ENCODE peak calls at places on chromosomes 6 and 20, in eight cellular contexts. I, C, D, Y, P, T, N and Q are unnamed samples.

GRCh38 chr20:35306931-35307517 is 14.8 kb upstream of the FAM83C start:
- DNase-seq in C (no peak), D (peak), Y (peak), T (no peak), N (no peak), P (peak), I (peak), Q (peak)

GRCh38 chr20:57664476-57664875 is 44.2 kb upstream of the ZBP1 start:
- DNase-seq in N (no peak), I (peak), Y (no peak), D (no peak), P (no peak), C (peak), T (no peak), Q (no peak)

GRCh38 chr20:41476013-41476441 is 109.4 kb upstream of the EMILIN3 start:
- DNase-seq in N (no peak), D (peak), T (no peak), Y (peak), P (no peak), I (peak), C (no peak), Q (no peak)

GRCh38 chr20:61926253-61926613 is 139.4 kb downstream of the TAF4 start:
- DNase-seq in C (peak), D (no peak), T (no peak), P (no peak), I (no peak), N (no peak), Y (no peak), Q (no peak)

GRCh38 chr20:50675671-50676376 is 15.5 kb downstream of the RIPOR3 start:
- DNase-seq in D (no peak), P (no peak), N (no peak), I (no peak), T (no peak), C (no peak), Y (no peak), Q (no peak)

GRCh38 chr6:112439010-112439409 is 91.9 kb downstream of the RFPL4B start:
- DNase-seq in P (no peak), Y (peak), N (no peak), D (no peak), T (no peak), C (no peak), I (no peak), Q (no peak)

GRCh38 chr6:1208876-1209275 is 103.0 kb upstream of the FOXQ1 start:
- DNase-seq in I (no peak), N (no peak), T (no peak), Y (no peak), P (no peak), C (no peak), D (no peak), Q (no peak)

GRCh38 chr6:36769676-36770499 is 69.4 kb downstream of the CPNE5 start:
- DNase-seq in T (peak), C (peak), Y (peak), P (peak), I (no peak), N (no peak), D (no peak), Q (peak)

GRCh38 chr6:30645989-30646388 is 944 bp upstream of the C6orf136 start:
- DNase-seq in P (no peak), Y (no peak), N (no peak), T (no peak), C (no peak), I (no peak), D (no peak), Q (no peak)

GRCh38 chr6:15441215-15441868 is 195.5 kb downstream of the JARID2 start:
- DNase-seq in I (peak), P (peak), Y (peak), C (no peak), N (no peak), D (peak), T (peak), Q (peak)

GRCh38 chr6:73519943-73520687 is 717 bp downstream of the EEF1A1 start:
- DNase-seq in T (peak), D (peak), Y (peak), I (peak), C (peak), P (peak), N (peak), Q (peak)

GRCh38 chr6:160249687-160250086 is 8.9 kb downstream of the SLC22A2 start:
- DNase-seq in Y (no peak), P (no peak), T (no peak), I (peak), C (no peak), D (peak), N (no peak), Q (no peak)

GRCh38 chr6:163343609-163344008 is 70.9 kb upstream of the QKI start:
- DNase-seq in C (no peak), Y (no peak), P (no peak), T (no peak), D (no peak), N (no peak), I (no peak), Q (no peak)

GRCh38 chr6:63897459-63897858 is 261.9 kb downstream of the PHF3 start:
- DNase-seq in Y (peak), T (no peak), D (no peak), N (no peak), I (no peak), C (no peak), P (no peak), Q (no peak)

GRCh38 chr6:4401408-4402367 is 266.3 kb upstream of the ECI2 start:
- DNase-seq in P (no peak), I (no peak), Y (no peak), C (no peak), D (no peak), N (no peak), T (no peak), Q (no peak)

GRCh38 chr6:125759184-125759902 is 9.9 kb downstream of the HEY2 start:
- DNase-seq in D (no peak), C (no peak), N (no peak), I (no peak), T (no peak), P (no peak), Y (no peak), Q (no peak)

GRCh38 chr20:11053310-11053709 is 379.5 kb upstream of the JAG1 start:
- DNase-seq in I (no peak), N (no peak), C (no peak), D (no peak), T (no peak), P (no peak), Y (no peak), Q (no peak)

GRCh38 chr6:18469486-18469885 is 82.3 kb downstream of the RNF144B start:
- DNase-seq in I (no peak), Y (no peak), D (no peak), N (no peak), T (no peak), C (no peak), P (no peak), Q (no peak)

GRCh38 chr20:47352332-47353223 is 3.9 kb downstream of the ZMYND8 start:
- DNase-seq in I (peak), N (no peak), C (peak), T (no peak), D (peak), Y (no peak), P (peak), Q (peak)

GRCh38 chr6:39302669-39303424 is 11.4 kb downstream of the KCNK17 start:
- DNase-seq in C (peak), P (peak), N (peak), T (peak), I (peak), Y (peak), D (peak), Q (peak)

GRCh38 chr20:57065646-57066045 is 200.8 kb downstream of the BMP7 start:
- DNase-seq in N (no peak), I (no peak), D (no peak), T (no peak), P (no peak), Y (no peak), C (no peak), Q (no peak)

GRCh38 chr6:80553071-80553740 is 446.7 kb downstream of the BCKDHB start:
- DNase-seq in C (no peak), N (no peak), D (no peak), Y (no peak), P (no peak), T (no peak), I (no peak), Q (no peak)

GRCh38 chr6:12576389-12576788 is 140.2 kb upstream of the PHACTR1 start:
- DNase-seq in T (no peak), N (no peak), I (no peak), D (no peak), C (no peak), Y (peak), P (no peak), Q (no peak)

GRCh38 chr6:155782320-155782730 is 326.7 kb upstream of the NOX3 start:
- DNase-seq in N (no peak), C (no peak), P (no peak), D (peak), T (no peak), Y (peak), I (peak), Q (peak)

GRCh38 chr6:96724641-96725040 is 112.6 kb downstream of the GPR63 start:
- DNase-seq in Y (no peak), C (no peak), I (no peak), D (no peak), P (no peak), T (no peak), N (no peak), Q (no peak)

GRCh38 chr6:42451146-42451594 is 556 bp downstream of the TRERF1 start:
- DNase-seq in C (no peak), N (no peak), I (no peak), T (peak), Y (no peak), D (no peak), P (no peak), Q (peak)

DNA sequence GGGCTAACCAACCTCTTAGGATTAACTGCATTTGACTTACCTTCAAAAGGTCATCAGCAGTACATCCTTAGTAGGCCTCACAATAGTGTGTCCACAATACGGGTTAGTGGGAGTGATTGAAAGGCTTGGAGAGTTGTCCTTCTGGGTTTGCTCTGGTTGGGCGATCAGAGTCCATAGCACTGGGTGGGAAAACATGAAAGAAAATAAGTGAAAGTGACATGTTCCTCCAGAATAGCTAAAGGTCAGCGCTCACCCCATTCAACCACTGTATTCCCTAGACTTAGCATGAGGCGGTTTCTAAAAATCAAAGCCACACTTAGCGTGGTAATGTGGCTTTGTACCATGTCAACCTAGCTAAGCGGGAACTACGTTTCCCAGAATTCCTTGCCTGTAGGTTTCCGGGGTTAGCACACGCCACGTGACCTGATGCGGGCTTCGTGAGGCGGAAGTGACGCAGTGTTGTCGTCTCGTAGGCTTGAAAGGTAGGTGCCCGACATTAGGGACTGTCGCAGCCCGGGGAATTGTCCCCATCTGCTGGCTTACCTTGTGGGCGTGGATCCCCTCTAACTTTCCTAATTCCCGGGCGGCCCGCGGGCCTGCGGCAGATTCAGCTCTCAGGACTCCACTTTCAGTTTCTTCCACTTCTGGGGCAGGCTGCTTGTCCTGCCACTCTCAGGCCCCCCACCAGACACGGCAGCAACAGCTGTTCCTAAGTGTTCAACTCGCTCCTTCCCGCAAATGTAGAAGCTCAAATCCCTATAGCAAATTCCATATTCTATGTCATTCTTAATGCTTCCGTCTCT is 19.8 kb upstream of the SCP2D1 start:
- DNase-seq in D (peak), I (peak), Y (peak), T (peak), N (peak), P (peak), C (peak), Q (peak)
- TF ChIP-seq CTCF in D (no peak), I (no peak), Y (no peak), T (peak), N (no peak), P (peak), C (no peak), Q (peak)

GRCh38 chr6:32965901-32966300 is 2.5 kb upstream of the BRD2 start:
- DNase-seq in N (no peak), T (no peak), C (no peak), I (no peak), Y (no peak), P (no peak), D (no peak), Q (no peak)

GRCh38 chr6:32968770-32969684 is 633 bp downstream of the BRD2 start:
- DNase-seq in C (peak), N (peak), P (peak), T (peak), I (peak), D (peak), Y (peak), Q (peak)

GRCh38 chr6:32968093-32968769 is at the start of gene BRD2:
- DNase-seq in D (peak), T (peak), C (peak), N (peak), P (peak), Y (peak), I (peak), Q (peak)

GRCh38 chr6:32969685-32970412 is 1.5 kb downstream of the BRD2 start:
- DNase-seq in N (peak), I (peak), D (peak), Y (peak), C (peak), T (peak), P (peak), Q (peak)

GRCh38 chr6:32967151-32968091 is 973 bp upstream of the BRD2 start:
- DNase-seq in T (no peak), I (peak), D (peak), Y (peak), P (peak), C (no peak), N (no peak), Q (peak)
- H3K4me3 ChIP-seq in T (peak), I (peak), D (peak), Y (peak), P (peak), C (peak), N (peak), Q (peak)

DNA sequence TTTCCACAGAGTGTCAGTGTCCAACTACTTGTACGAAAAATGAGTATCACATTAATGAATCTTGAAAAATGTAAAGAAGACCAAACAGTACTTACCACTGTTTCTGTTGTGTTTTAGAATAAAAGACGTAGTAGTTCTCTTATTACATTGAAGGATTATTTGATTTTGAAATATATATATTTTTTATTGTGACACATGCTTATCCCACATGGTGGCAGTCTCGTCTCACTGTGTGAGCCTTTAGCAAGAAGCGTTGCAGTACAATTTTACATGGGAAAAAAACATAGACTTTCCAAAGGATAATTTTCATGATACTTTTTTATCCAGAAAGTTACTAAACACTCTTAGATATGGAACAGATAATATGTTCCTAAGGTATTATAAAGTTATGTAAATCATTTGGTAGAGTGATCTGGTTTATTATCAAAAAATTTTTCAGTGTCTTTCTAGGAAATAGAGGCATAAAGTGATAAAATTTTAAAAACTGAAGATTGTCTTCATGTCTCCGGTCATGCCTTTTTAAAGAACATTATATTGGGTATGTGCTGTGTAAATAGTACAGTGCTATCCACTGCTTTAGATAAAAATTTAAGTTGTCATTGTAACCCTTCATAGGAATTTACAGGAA is 117.5 kb upstream of the SAMD5 start:
- DNase-seq in C (no peak), Y (peak), P (peak), T (no peak), D (no peak), N (no peak), I (no peak), Q (peak)
- TF ChIP-seq CTCF in C (peak), Y (peak), P (peak), T (no peak), D (no peak), N (no peak), I (no peak), Q (no peak)

GRCh38 chr6:25280617-25280990 is 1.4 kb downstream of the CARMIL1 start:
- DNase-seq in P (peak), Y (no peak), T (no peak), N (no peak), I (no peak), C (no peak), D (peak), Q (no peak)
- H3K4me3 ChIP-seq in P (peak), Y (peak), T (peak), N (peak), I (peak), C (peak), D (peak), Q (peak)

GRCh38 chr6:107657373-107657754 is 166.7 kb downstream of the SCML4 start:
- DNase-seq in Y (no peak), D (no peak), I (no peak), N (no peak), P (peak), T (no peak), C (no peak), Q (no peak)

GRCh38 chr6:107658920-107659879 is 164.9 kb downstream of the SCML4 start:
- DNase-seq in C (no peak), Y (no peak), I (no peak), T (no peak), D (no peak), P (peak), N (no peak), Q (peak)

GRCh38 chr6:107656381-107656780 is 166.5 kb downstream of the SOBP start:
- DNase-seq in I (no peak), C (no peak), D (no peak), Y (no peak), P (peak), T (no peak), N (no peak), Q (peak)

GRCh38 chr6:107656883-107657282 is 167.0 kb downstream of the SOBP start:
- DNase-seq in D (no peak), T (peak), P (peak), I (no peak), C (no peak), Y (no peak), N (no peak), Q (peak)

DNA sequence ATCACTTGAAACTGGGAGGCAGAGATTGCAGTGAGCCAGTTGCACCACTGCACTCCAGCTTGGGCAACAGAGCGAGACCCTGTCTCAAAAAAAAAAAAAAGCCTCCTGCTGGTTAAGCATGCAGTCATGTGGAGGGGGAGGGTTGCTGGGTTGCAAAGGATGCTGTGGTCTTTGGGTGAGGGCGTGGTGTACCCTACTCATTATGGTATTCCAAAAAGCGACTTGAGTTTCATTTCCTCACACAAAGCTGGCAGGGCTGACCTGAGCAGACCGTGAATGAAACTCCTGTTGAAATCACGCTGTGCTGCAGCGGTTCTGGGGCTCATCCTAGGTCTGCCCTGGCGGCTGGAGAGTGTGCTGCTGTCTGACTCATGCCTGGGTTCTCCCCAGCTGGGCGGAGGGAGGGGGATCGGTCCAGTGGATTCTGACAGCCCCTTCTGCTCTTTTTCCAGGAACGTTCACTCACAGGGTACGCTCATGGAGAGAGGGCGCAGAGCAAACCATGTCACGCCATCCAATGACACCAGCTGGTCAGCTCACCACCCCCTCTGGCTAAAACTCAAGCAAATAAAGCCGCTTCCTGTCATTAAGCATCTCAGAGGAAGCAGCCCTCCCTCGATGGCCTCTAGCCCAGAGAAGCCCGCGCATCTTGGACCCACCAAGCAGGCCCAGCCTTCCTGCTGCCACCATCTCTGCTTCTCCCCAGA is 166.2 kb downstream of the SCML4 start:
- DNase-seq in D (peak), T (peak), N (no peak), C (peak), Y (peak), I (peak), P (peak), Q (peak)
- TF ChIP-seq CTCF in D (no peak), T (peak), N (no peak), C (peak), Y (no peak), I (peak), P (no peak), Q (peak)

DNA sequence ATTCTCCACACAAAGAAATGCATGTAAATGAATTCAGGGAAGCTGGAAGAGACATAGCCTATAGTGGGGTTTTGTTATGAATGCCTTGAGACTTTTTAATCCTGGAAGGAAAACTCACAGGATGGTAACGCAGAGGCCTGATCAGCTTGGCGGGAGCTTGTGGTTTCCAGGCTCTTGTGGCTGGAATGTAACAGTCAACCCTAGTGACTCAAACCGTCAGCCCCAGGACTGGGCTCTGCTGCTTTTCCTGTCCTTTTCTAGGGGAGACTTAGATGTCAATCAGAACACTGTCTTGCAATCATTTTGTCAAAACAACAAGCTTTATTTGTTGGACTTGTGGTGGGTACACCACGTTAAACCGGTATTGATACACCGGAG is 34.9 kb downstream of the KIF25 start:
- DNase-seq in P (no peak), I (no peak), Y (peak), C (no peak), N (no peak), T (no peak), D (peak), Q (no peak)
- H3K4me3 ChIP-seq in P (no peak), I (no peak), Y (no peak), C (no peak), N (no peak), T (no peak), D (no peak), Q (no peak)